ENCODE peak calls at places on chromosome X, in four cellular contexts. B is MM.1S, N is mesenchymal stem cell, R is neural progenitor cell. L is an unnamed sample.

GRCh38 chrX:83305381-83305780 is 202.7 kb upstream of the POU3F4 start:
- DNase-seq in B (no peak), N (no peak), R (no peak), L (no peak)

GRCh38 chrX:101595739-101596419 is 21.9 kb downstream of the ARMCX6 start:
- DNase-seq in B (peak; percentile 50), N (peak; percentile 75), R (peak; percentile 60), L (no peak)

GRCh38 chrX:100695302-100695701 is 36.6 kb downstream of the SYTL4 start:
- DNase-seq in B (no peak), N (no peak), R (no peak), L (no peak)

GRCh38 chrX:30278365-30278764 is 30.8 kb downstream of the NR0B1 start:
- DNase-seq in B (no peak), N (peak; percentile 49), R (no peak), L (no peak)

GRCh38 chrX:25131055-25131454 is 115.3 kb upstream of the ARX start:
- DNase-seq in B (no peak), N (no peak), R (no peak), L (no peak)

GRCh38 chrX:96979766-96980165 is 96.1 kb downstream of the RPA4 start:
- DNase-seq in B (no peak), N (no peak), R (peak; percentile 27), L (no peak)

GRCh38 chrX:2561461-2561860 is 60.7 kb upstream of the DHRSX start:
- DNase-seq in B (no peak), N (no peak), R (no peak), L (no peak)

GRCh38 chrX:13805241-13805640 is 11.7 kb downstream of the GPM6B start:
- DNase-seq in B (no peak), N (no peak), R (no peak), L (no peak)

GRCh38 chrX:130295519-130296314 is 27.0 kb upstream of the ZNF280C start:
- DNase-seq in B (no peak), N (peak; percentile 0), R (no peak), L (no peak)

GRCh38 chrX:86263526-86263925 is 115.3 kb downstream of the DACH2 start:
- DNase-seq in B (no peak), N (no peak), R (peak; percentile 50), L (no peak)

GRCh38 chrX:125762954-125763353 is 403.1 kb downstream of the DCAF12L2 start:
- DNase-seq in B (no peak), N (no peak), R (no peak), L (no peak)

GRCh38 chrX:47030339-47030738 is 47.9 kb upstream of the RGN start:
- DNase-seq in B (peak; percentile 63), N (peak; percentile 65), R (peak; percentile 73), L (no peak)

GRCh38 chrX:37912286-37912685 is 64.9 kb upstream of the DYNLT3 start:
- DNase-seq in B (no peak), N (peak; percentile 41), R (no peak), L (no peak)

GRCh38 chrX:120514236-120514635 is 45.1 kb upstream of the LAMP2 start:
- DNase-seq in B (peak; percentile 40), N (peak; percentile 7), R (peak; percentile 8), L (no peak)

GRCh38 chrX:108347800-108348199 is 90.4 kb downstream of the COL4A6 start:
- DNase-seq in B (no peak), N (no peak), R (peak; percentile 76), L (no peak)

GRCh38 chrX:124338733-124339514 is 6.5 kb downstream of the TEX13D start:
- DNase-seq in B (no peak), N (no peak), R (no peak), L (no peak)

GRCh38 chrX:30577362-30577961 is at the start of gene TASL:
- DNase-seq in B (peak; percentile 83), N (no peak), R (no peak), L (no peak)

GRCh38 chrX:78945186-78945912 is at the start of gene P2RY10:
- DNase-seq in B (peak; percentile 85), N (no peak), R (no peak), L (no peak)

GRCh38 chrX:13360146-13360545 is 40.3 kb upstream of the ATXN3L start:
- DNase-seq in B (peak; percentile 43), N (no peak), R (no peak), L (no peak)

GRCh38 chrX:132118361-132118760 is 9.5 kb downstream of the FRMD7 start:
- DNase-seq in B (no peak), N (no peak), R (peak; percentile 4), L (no peak)

GRCh38 chrX:11305641-11306040 is 12.4 kb downstream of the AMELX start:
- DNase-seq in B (no peak), N (no peak), R (no peak), L (no peak)

GRCh38 chrX:153469811-153470410 is 465 bp downstream of the HAUS7 start:
- DNase-seq in B (peak; percentile 29), N (peak; percentile 58), R (peak; percentile 66), L (no peak)

GRCh38 chrX:110741213-110741796 is 54.3 kb downstream of the CHRDL1 start:
- DNase-seq in B (no peak), N (peak; percentile 86), R (no peak), L (no peak)

GRCh38 chrX:76148753-76149152 is 24.1 kb upstream of the PBDC1 start:
- DNase-seq in B (peak; percentile 75), N (peak; percentile 55), R (peak; percentile 7), L (peak; percentile 74)

GRCh38 chrX:23788946-23789345 is 6.0 kb downstream of the SAT1 start:
- DNase-seq in B (no peak), N (no peak), R (no peak), L (no peak)

GRCh38 chrX:41877167-41877566 is 46.2 kb downstream of the CASK start:
- DNase-seq in B (no peak), N (no peak), R (no peak), L (no peak)

GRCh38 chrX:139120760-139121159 is 409.2 kb upstream of the FGF13 start:
- DNase-seq in B (no peak), N (no peak), R (no peak), L (no peak)

GRCh38 chrX:136259543-136259942 is 8.3 kb upstream of the MAP7D3 start:
- DNase-seq in B (no peak), N (peak; percentile 74), R (no peak), L (no peak)

GRCh38 chrX:129235903-129236302 is 287.4 kb downstream of the SMARCA1 start:
- DNase-seq in B (no peak), N (no peak), R (no peak), L (no peak)

GRCh38 chrX:19566359-19567141 is 51.2 kb upstream of the MAP3K15 start:
- DNase-seq in B (peak; percentile 85), N (peak; percentile 57), R (no peak), L (no peak)

GRCh38 chrX:110087485-110088356 is 84.8 kb downstream of the TMEM164 start:
- DNase-seq in B (no peak), N (peak; percentile 94), R (no peak), L (no peak)

GRCh38 chrX:27840881-27841280 is 33.1 kb downstream of the MAGEB10 start:
- DNase-seq in B (no peak), N (no peak), R (no peak), L (no peak)

GRCh38 chrX:148601034-148601433 is 100.6 kb downstream of the AFF2 start:
- DNase-seq in B (no peak), N (peak; percentile 0), R (no peak), L (no peak)

GRCh38 chrX:82141942-82142341 is 940.0 kb downstream of the SH3BGRL start:
- DNase-seq in B (peak; percentile 72), N (no peak), R (no peak), L (no peak)

GRCh38 chrX:12007881-12008280 is 130.4 kb upstream of the FRMPD4 start:
- DNase-seq in B (no peak), N (peak; percentile 71), R (no peak), L (no peak)

GRCh38 chrX:155070038-155070437 is 898 bp downstream of the CMC4 start:
- DNase-seq in B (no peak), N (no peak), R (peak; percentile 4), L (no peak)

GRCh38 chrX:125205918-125206665 is 113.6 kb upstream of the TEX13C start:
- DNase-seq in B (no peak), N (no peak), R (peak; percentile 59), L (peak; percentile 60)

DNA sequence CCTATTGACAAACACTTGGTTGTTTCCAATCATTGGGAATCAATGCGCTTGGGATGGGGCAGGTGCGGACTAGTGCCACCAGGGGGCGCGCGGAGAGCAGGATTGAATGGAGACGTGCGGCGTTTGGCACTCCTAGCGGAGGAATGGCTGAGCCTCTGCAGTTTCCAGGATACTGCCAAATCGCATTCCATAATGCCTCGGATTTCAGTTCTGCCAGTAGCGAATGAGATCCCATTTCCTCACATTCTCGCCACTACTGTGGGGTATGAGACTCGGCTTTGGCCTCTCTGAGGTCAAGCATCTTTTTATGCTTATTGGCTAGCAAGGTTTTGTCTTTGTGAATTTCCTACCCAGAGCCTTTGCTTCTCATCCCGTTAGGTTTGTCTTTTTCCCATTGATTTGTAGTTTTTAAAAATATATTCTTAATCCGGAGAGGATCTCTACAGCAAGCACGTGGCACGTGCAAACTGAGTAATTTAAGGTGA is 28.7 kb downstream of the CLDN34 start:
- DNase-seq in B (peak; percentile 43), N (peak; percentile 73), R (peak; percentile 84), L (peak; percentile 92)
- H3K4me1 ChIP-seq in B (peaks cover 22% of the 10 kb centered on the region), N (no peaks in the 10 kb centered on the region), R (no peaks in the 10 kb centered on the region), L (no peaks in the 10 kb centered on the region)

GRCh38 chrX:39814391-39814790 is 283.4 kb downstream of the BCOR start:
- DNase-seq in B (peak; percentile 22), N (no peak), R (no peak), L (no peak)
- H3K27ac ChIP-seq in B (no peak overlapping the region), N (no peak overlapping the region), R (no peak overlapping the region), L (no peak overlapping the region)

GRCh38 chrX:48919360-48919821 is 567 bp upstream of the PIM2 start:
- DNase-seq in B (peak; percentile 76), N (no peak), R (no peak), L (no peak)

GRCh38 chrX:48914593-48915493 is 3.4 kb upstream of the SLC35A2 start:
- DNase-seq in B (no peak), N (no peak), R (no peak), L (no peak)

GRCh38 chrX:48918303-48918643 is 551 bp downstream of the PIM2 start:
- DNase-seq in B (no peak), N (no peak), R (peak; percentile 6), L (no peak)

GRCh38 chrX:48918644-48919340 is at the start of gene PIM2:
- DNase-seq in B (peak; percentile 95), N (peak; percentile 94), R (peak; percentile 96), L (peak; percentile 95)

DNA sequence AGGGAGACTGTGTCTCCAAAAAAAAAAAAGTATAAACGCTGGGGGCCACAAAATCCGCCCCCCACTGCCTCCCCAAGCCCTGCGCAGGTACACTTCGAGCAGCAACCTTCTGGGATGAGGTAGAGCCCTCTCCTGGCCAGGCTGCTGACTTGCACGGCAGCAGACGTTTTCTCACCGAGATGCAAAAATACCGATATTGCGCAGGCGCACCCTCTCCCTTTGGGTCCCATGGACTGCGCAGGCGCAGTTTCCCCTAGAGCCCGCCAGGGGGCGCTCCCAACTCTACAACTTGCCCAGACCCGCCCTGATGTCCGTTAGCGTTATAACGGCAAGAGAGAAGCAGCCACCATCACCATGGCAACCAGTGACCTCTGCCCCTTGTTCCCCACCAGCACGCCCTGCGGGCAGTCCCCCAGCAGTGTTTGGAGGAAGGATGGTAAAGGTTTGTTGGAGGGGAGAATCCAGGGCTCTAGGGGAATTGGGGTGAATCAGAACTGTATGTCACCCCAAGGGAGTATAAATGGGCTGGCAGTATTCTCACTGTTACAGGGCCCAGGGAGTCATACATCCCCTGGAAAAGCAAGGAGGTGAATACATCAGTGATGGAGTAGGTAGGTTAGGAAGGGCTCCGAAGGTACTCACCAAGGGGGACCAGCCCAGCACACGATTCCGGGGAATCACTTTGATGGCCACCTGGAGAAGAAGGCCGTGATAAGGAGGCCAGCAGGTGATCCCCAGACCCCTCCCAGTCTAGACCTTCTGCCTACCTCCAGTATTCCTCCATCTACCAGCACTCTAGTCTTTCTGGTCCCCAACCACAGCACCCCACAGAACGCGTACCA is 1.5 kb downstream of the PIM2 start:
- DNase-seq in B (peak; percentile 86), N (peak; percentile 92), R (peak; percentile 95), L (peak; percentile 95)
- H3K4me1 ChIP-seq in B (peaks cover 20% of the 10 kb centered on the region), N (peaks cover 13% of the 10 kb centered on the region), R (peaks cover 5% of the 10 kb centered on the region), L (no peaks in the 10 kb centered on the region)

GRCh38 chrX:71439420-71439819 is 73.3 kb downstream of the TAF1 start:
- DNase-seq in B (no peak), N (no peak), R (no peak), L (no peak)
- H3K27ac ChIP-seq in B (no peak overlapping the region), N (no peak overlapping the region), R (no peak overlapping the region), L (no peak overlapping the region)

L was measured in sigmoid colon.